ENCODE peak calls at places on chromosomes 4 and X, in six cellular contexts. H is sigmoid colon, L is OCI-LY7, R is endothelial cell of umbilical vein, Q is colonic mucosa, G is Calu3. D is an unnamed sample.

GRCh38 chr4:10581022-10581421 is 103.5 kb downstream of the CLNK start:
- DNase-seq in Q (no peak), G (no peak), H (no peak), R (no peak), L (no peak), D (no peak)

GRCh38 chr4:38894340-38894982 is 26.9 kb downstream of the FAM114A1 start:
- DNase-seq in H (no peak), G (no peak), R (no peak), Q (no peak), L (peak; percentile 10), D (no peak)

GRCh38 chr4:44493924-44494323 is 45.3 kb upstream of the KCTD8 start:
- DNase-seq in L (peak; percentile 16), G (no peak), H (no peak), R (peak; percentile 9), Q (no peak), D (peak; percentile 9)

GRCh38 chrX:63349307-63349706 is 1.8 kb downstream of the SPIN4 start:
- DNase-seq in R (peak; percentile 48), Q (no peak), G (no peak), L (peak; percentile 27), H (no peak), D (no peak)

GRCh38 chrX:54920610-54921426 is at the start of gene TRO:
- DNase-seq in H (no peak), G (no peak), Q (no peak), L (no peak), R (no peak), D (no peak)

GRCh38 chr4:128600996-128601857 is 208.3 kb upstream of the JADE1 start:
- DNase-seq in L (no peak), Q (peak; percentile 58), R (peak; percentile 97), H (peak; percentile 86), G (peak; percentile 61), D (no peak)

GRCh38 chr4:184526228-184526627 is 51.9 kb upstream of the IRF2 start:
- DNase-seq in R (no peak), H (no peak), G (no peak), Q (no peak), L (no peak), D (no peak)

GRCh38 chrX:8679572-8679971 is 52.4 kb downstream of the ANOS1 start:
- DNase-seq in L (no peak), R (no peak), Q (no peak), G (no peak), H (no peak), D (no peak)

GRCh38 chrX:31168596-31168995 is 96.8 kb upstream of the FTHL17 start:
- DNase-seq in R (no peak), Q (no peak), H (no peak), L (peak; percentile 57), G (no peak), D (peak; percentile 18)

GRCh38 chr4:71186566-71187398 is 152.0 kb upstream of the SLC4A4 start:
- DNase-seq in H (peak; percentile 68), Q (peak; percentile 68), R (peak; percentile 28), L (no peak), G (peak; percentile 70), D (peak; percentile 59)

GRCh38 chr4:2411786-2412510 is 6.5 kb downstream of the ZFYVE28 start:
- DNase-seq in G (no peak), L (no peak), R (no peak), H (no peak), Q (no peak), D (peak; percentile 72)

GRCh38 chrX:135477576-135477975 is 42.9 kb upstream of the INTS6L start:
- DNase-seq in G (peak; percentile 65), R (peak; percentile 82), H (peak; percentile 69), Q (peak; percentile 44), L (peak; percentile 24), D (peak; percentile 5)

GRCh38 chrX:38232287-38232686 is 11.6 kb upstream of the SRPX start:
- DNase-seq in G (no peak), H (no peak), L (no peak), Q (no peak), R (no peak), D (no peak)

GRCh38 chrX:124475358-124475757 is 129.0 kb downstream of the SH2D1A start:
- DNase-seq in G (no peak), L (no peak), Q (no peak), H (no peak), R (no peak), D (no peak)

GRCh38 chr4:84451546-84451945 is 47.5 kb downstream of the NKX6-1 start:
- DNase-seq in L (peak; percentile 1), R (peak; percentile 4), Q (no peak), H (no peak), G (no peak), D (no peak)

GRCh38 chrX:30652527-30653414 is 452 bp upstream of the GK start:
- DNase-seq in G (peak; percentile 97), L (peak; percentile 91), Q (peak; percentile 94), H (peak; percentile 97), R (peak; percentile 93), D (peak; percentile 92)

GRCh38 chrX:378443-378842 is 8.3 kb downstream of the PPP2R3B start:
- DNase-seq in Q (no peak), R (no peak), L (peak; percentile 70), H (no peak), G (no peak), D (no peak)

GRCh38 chrX:153984351-153985178 is 12.0 kb downstream of the TMEM187 start:
- DNase-seq in R (no peak), H (no peak), G (no peak), L (no peak), Q (no peak), D (peak; percentile 70)

GRCh38 chr4:153495480-153496206 is 29.5 kb downstream of the TMEM131L start:
- DNase-seq in L (no peak), Q (no peak), G (no peak), H (no peak), R (no peak), D (no peak)

GRCh38 chrX:10259716-10260115 is 102.9 kb downstream of the CLCN4 start:
- DNase-seq in G (no peak), H (no peak), L (no peak), R (no peak), Q (no peak), D (no peak)

GRCh38 chrX:17415242-17415815 is 40.3 kb downstream of the NHS start:
- DNase-seq in Q (no peak), G (no peak), H (no peak), L (no peak), R (no peak), D (no peak)

GRCh38 chrX:149472620-149473019 is 32.5 kb downstream of the IDS start:
- DNase-seq in Q (no peak), H (no peak), G (no peak), L (no peak), R (no peak), D (no peak)

GRCh38 chr4:163949976-163950601 is 455.6 kb downstream of the TMA16 start:
- DNase-seq in R (no peak), G (no peak), Q (no peak), L (peak; percentile 1), H (peak; percentile 57), D (no peak)

GRCh38 chr4:82677327-82677726 is 115.5 kb upstream of the TMEM150C start:
- DNase-seq in Q (no peak), G (peak; percentile 43), R (no peak), L (no peak), H (no peak), D (no peak)

GRCh38 chrX:106401965-106402559 is 209.7 kb upstream of the RADX start:
- DNase-seq in L (no peak), G (no peak), R (no peak), H (no peak), Q (peak; percentile 63), D (no peak)

GRCh38 chr4:83852085-83852451 is 316.2 kb downstream of the GPAT3 start:
- DNase-seq in L (no peak), R (no peak), G (no peak), Q (no peak), H (no peak), D (no peak)

GRCh38 chrX:10755477-10756334 is 135.3 kb upstream of the MID1 start:
- DNase-seq in L (no peak), Q (no peak), R (peak; percentile 58), G (peak; percentile 6), H (no peak), D (no peak)

GRCh38 chr4:178738026-178738425 is 1295.8 kb upstream of the AGA start:
- DNase-seq in Q (no peak), L (no peak), H (no peak), R (no peak), G (no peak), D (no peak)

GRCh38 chr4:57071340-57071739 is 38.8 kb downstream of the IGFBP7 start:
- DNase-seq in H (no peak), G (no peak), Q (no peak), L (no peak), R (no peak), D (no peak)

GRCh38 chr4:188372856-188373255 is 233.6 kb downstream of the TRIML1 start:
- DNase-seq in G (peak; percentile 6), Q (no peak), R (no peak), L (no peak), H (no peak), D (no peak)
- TF ChIP-seq CTCF in G (no peak), Q (peak; percentile 14), R (no peak), L (no peak), H (no peak), D (no peak)

GRCh38 chr4:4488405-4489404 is 53.1 kb downstream of the STX18 start:
- DNase-seq in R (peak; percentile 86), G (peak; percentile 71), H (peak; percentile 74), Q (peak; percentile 69), L (peak; percentile 85), D (peak; percentile 59)
- TF ChIP-seq CTCF in R (peak; percentile 75), G (no peak), H (peak; percentile 74), Q (peak; percentile 89), L (peak; percentile 99), D (peak; percentile 82)

GRCh38 chr4:159002950-159003349 is 99.9 kb upstream of the RAPGEF2 start:
- DNase-seq in Q (peak; percentile 41), H (no peak), G (no peak), R (peak; percentile 96), L (no peak), D (no peak)

GRCh38 chr4:159008671-159009070 is 94.2 kb upstream of the RAPGEF2 start:
- DNase-seq in R (no peak), L (no peak), Q (no peak), H (no peak), G (no peak), D (no peak)

GRCh38 chr4:159003420-159004253 is 99.2 kb upstream of the RAPGEF2 start:
- DNase-seq in Q (no peak), R (peak; percentile 81), L (no peak), G (no peak), H (no peak), D (no peak)

GRCh38 chr4:159009521-159009920 is 93.4 kb upstream of the RAPGEF2 start:
- DNase-seq in Q (no peak), L (no peak), H (no peak), G (no peak), R (no peak), D (no peak)

DNA sequence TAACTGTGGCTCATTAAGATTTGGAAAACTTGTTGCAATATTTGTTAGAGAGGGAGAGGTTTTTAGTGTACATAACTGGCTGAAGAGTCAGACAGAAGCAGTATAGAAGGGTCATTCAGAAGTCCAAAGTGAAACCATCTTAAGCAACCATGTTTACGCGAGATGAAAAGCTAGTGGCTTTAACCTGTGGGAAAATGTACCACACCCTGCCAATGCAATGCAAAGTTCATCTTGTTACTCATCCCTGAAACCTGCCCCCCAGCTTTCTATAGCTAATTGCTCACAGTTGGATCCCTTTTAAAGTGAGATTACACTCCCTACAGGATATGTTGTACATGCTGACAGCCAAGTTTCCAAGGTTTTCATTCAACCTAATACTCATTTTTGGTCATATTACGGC is 96.7 kb upstream of the RAPGEF2 start:
- DNase-seq in H (no peak), L (no peak), Q (peak; percentile 52), G (peak; percentile 27), R (no peak), D (no peak)
- TF ChIP-seq CTCF in H (no peak), L (no peak), Q (no peak), G (no peak), R (no peak), D (no peak)

GRCh38 chr4:141654098-141654497 is 17.7 kb downstream of the IL15 start:
- DNase-seq in L (no peak), R (peak; percentile 82), G (peak; percentile 44), H (no peak), Q (peak; percentile 54), D (no peak)
- TF ChIP-seq CTCF in L (peak; percentile 25), R (peak; percentile 71), G (no peak), H (no peak), Q (no peak), D (no peak)

D was measured in GM20000.